ENCODE peak calls at places on chromosome 1, in nine cellular contexts. One of them, this sample, is unnamed.

GRCh38 chr1:40404670-40405462 is 31.3 kb downstream of the SMAP2 start:
- DNase-seq in effector memory CD4-positive, alpha-beta T cell: no peak
- DNase-seq in ovary: no peak
- DNase-seq in AG04450: no peak
- DNase-seq in aorta: no peak
- DNase-seq in CD4-positive, alpha-beta T cell: no peak
- DNase-seq in thyroid gland: no peak
- DNase-seq in brain microvascular endothelial cell: peak; percentile 31
- DNase-seq in mesendoderm: peak; percentile 56
- DNase-seq in this sample: no peak

GRCh38 chr1:87064309-87064708 is 149.9 kb downstream of the HS2ST1 start:
- DNase-seq in effector memory CD4-positive, alpha-beta T cell: no peak
- DNase-seq in ovary: no peak
- DNase-seq in AG04450: no peak
- DNase-seq in aorta: no peak
- DNase-seq in CD4-positive, alpha-beta T cell: no peak
- DNase-seq in thyroid gland: no peak
- DNase-seq in brain microvascular endothelial cell: no peak
- DNase-seq in mesendoderm: no peak
- DNase-seq in this sample: no peak

GRCh38 chr1:20405893-20406604 is 80.0 kb downstream of the CAMK2N1 start:
- DNase-seq in effector memory CD4-positive, alpha-beta T cell: no peak
- DNase-seq in ovary: no peak
- DNase-seq in AG04450: no peak
- DNase-seq in aorta: no peak
- DNase-seq in CD4-positive, alpha-beta T cell: no peak
- DNase-seq in thyroid gland: no peak
- DNase-seq in brain microvascular endothelial cell: peak; percentile 27
- DNase-seq in mesendoderm: no peak
- DNase-seq in this sample: no peak

GRCh38 chr1:38805036-38805435 is 54.5 kb downstream of the RRAGC start:
- DNase-seq in effector memory CD4-positive, alpha-beta T cell: no peak
- DNase-seq in ovary: no peak
- DNase-seq in AG04450: no peak
- DNase-seq in aorta: no peak
- DNase-seq in CD4-positive, alpha-beta T cell: no peak
- DNase-seq in thyroid gland: no peak
- DNase-seq in brain microvascular endothelial cell: no peak
- DNase-seq in mesendoderm: no peak
- DNase-seq in this sample: no peak

GRCh38 chr1:109485001-109485400 is 1.3 kb downstream of the ATXN7L2 start:
- DNase-seq in effector memory CD4-positive, alpha-beta T cell: no peak
- DNase-seq in ovary: no peak
- DNase-seq in AG04450: no peak
- DNase-seq in aorta: peak; percentile 7
- DNase-seq in CD4-positive, alpha-beta T cell: no peak
- DNase-seq in thyroid gland: no peak
- DNase-seq in brain microvascular endothelial cell: no peak
- DNase-seq in mesendoderm: peak; percentile 48
- DNase-seq in this sample: no peak

GRCh38 chr1:206526064-206526911 is 19.0 kb downstream of the RASSF5 start:
- DNase-seq in effector memory CD4-positive, alpha-beta T cell: no peak
- DNase-seq in ovary: no peak
- DNase-seq in AG04450: no peak
- DNase-seq in aorta: no peak
- DNase-seq in CD4-positive, alpha-beta T cell: no peak
- DNase-seq in thyroid gland: no peak
- DNase-seq in brain microvascular endothelial cell: no peak
- DNase-seq in mesendoderm: no peak
- DNase-seq in this sample: peak; percentile 71

GRCh38 chr1:47934243-47934805 is 62.9 kb downstream of the TRABD2B start:
- DNase-seq in effector memory CD4-positive, alpha-beta T cell: no peak
- DNase-seq in ovary: no peak
- DNase-seq in AG04450: no peak
- DNase-seq in aorta: peak; percentile 77
- DNase-seq in CD4-positive, alpha-beta T cell: no peak
- DNase-seq in thyroid gland: peak; percentile 27
- DNase-seq in brain microvascular endothelial cell: no peak
- DNase-seq in mesendoderm: peak; percentile 57
- DNase-seq in this sample: peak; percentile 45

GRCh38 chr1:63703661-63704060 is 70.2 kb upstream of the ROR1 start:
- DNase-seq in effector memory CD4-positive, alpha-beta T cell: no peak
- DNase-seq in ovary: no peak
- DNase-seq in AG04450: no peak
- DNase-seq in aorta: no peak
- DNase-seq in CD4-positive, alpha-beta T cell: no peak
- DNase-seq in thyroid gland: no peak
- DNase-seq in brain microvascular endothelial cell: no peak
- DNase-seq in mesendoderm: no peak
- DNase-seq in this sample: no peak

GRCh38 chr1:180309338-180309737 is 79.3 kb downstream of the LHX4 start:
- DNase-seq in effector memory CD4-positive, alpha-beta T cell: no peak
- DNase-seq in ovary: no peak
- DNase-seq in AG04450: no peak
- DNase-seq in aorta: no peak
- DNase-seq in CD4-positive, alpha-beta T cell: no peak
- DNase-seq in thyroid gland: no peak
- DNase-seq in brain microvascular endothelial cell: peak; percentile 42
- DNase-seq in mesendoderm: peak; percentile 38
- DNase-seq in this sample: no peak

GRCh38 chr1:37169241-37169640 is 134.9 kb upstream of the GRIK3 start:
- DNase-seq in effector memory CD4-positive, alpha-beta T cell: no peak
- DNase-seq in ovary: no peak
- DNase-seq in AG04450: no peak
- DNase-seq in aorta: no peak
- DNase-seq in CD4-positive, alpha-beta T cell: no peak
- DNase-seq in thyroid gland: no peak
- DNase-seq in brain microvascular endothelial cell: no peak
- DNase-seq in mesendoderm: no peak
- DNase-seq in this sample: no peak

GRCh38 chr1:37166005-37166404 is 131.7 kb upstream of the GRIK3 start:
- DNase-seq in effector memory CD4-positive, alpha-beta T cell: no peak
- DNase-seq in ovary: no peak
- DNase-seq in AG04450: no peak
- DNase-seq in aorta: no peak
- DNase-seq in CD4-positive, alpha-beta T cell: no peak
- DNase-seq in thyroid gland: no peak
- DNase-seq in brain microvascular endothelial cell: no peak
- DNase-seq in mesendoderm: no peak
- DNase-seq in this sample: no peak

GRCh38 chr1:37169743-37170275 is 135.5 kb upstream of the GRIK3 start:
- DNase-seq in effector memory CD4-positive, alpha-beta T cell: no peak
- DNase-seq in ovary: no peak
- DNase-seq in AG04450: no peak
- DNase-seq in aorta: no peak
- DNase-seq in CD4-positive, alpha-beta T cell: no peak
- DNase-seq in thyroid gland: no peak
- DNase-seq in brain microvascular endothelial cell: no peak
- DNase-seq in mesendoderm: no peak
- DNase-seq in this sample: no peak

GRCh38 chr1:37171651-37172050 is 137.3 kb upstream of the GRIK3 start:
- DNase-seq in effector memory CD4-positive, alpha-beta T cell: no peak
- DNase-seq in ovary: no peak
- DNase-seq in AG04450: no peak
- DNase-seq in aorta: no peak
- DNase-seq in CD4-positive, alpha-beta T cell: no peak
- DNase-seq in thyroid gland: no peak
- DNase-seq in brain microvascular endothelial cell: no peak
- DNase-seq in mesendoderm: no peak
- DNase-seq in this sample: no peak

GRCh38 chr1:37167479-37167878 is 133.2 kb upstream of the GRIK3 start:
- DNase-seq in effector memory CD4-positive, alpha-beta T cell: no peak
- DNase-seq in ovary: no peak
- DNase-seq in AG04450: no peak
- DNase-seq in aorta: no peak
- DNase-seq in CD4-positive, alpha-beta T cell: no peak
- DNase-seq in thyroid gland: no peak
- DNase-seq in brain microvascular endothelial cell: no peak
- DNase-seq in mesendoderm: no peak
- DNase-seq in this sample: no peak
- H3K27ac ChIP-seq in effector memory CD4-positive, alpha-beta T cell: no peak overlapping the region
- H3K27ac ChIP-seq in ovary: no peak overlapping the region
- H3K27ac ChIP-seq in AG04450: no peak overlapping the region
- H3K27ac ChIP-seq in aorta: no peak overlapping the region
- H3K27ac ChIP-seq in CD4-positive, alpha-beta T cell: no peak overlapping the region
- H3K27ac ChIP-seq in thyroid gland: no peak overlapping the region
- H3K27ac ChIP-seq in brain microvascular endothelial cell: no peak overlapping the region
- H3K27ac ChIP-seq in mesendoderm: no peak overlapping the region
- H3K27ac ChIP-seq in this sample: no peak overlapping the region

GRCh38 chr1:18119978-18120377 is 12.4 kb downstream of the IGSF21 start:
- DNase-seq in effector memory CD4-positive, alpha-beta T cell: no peak
- DNase-seq in ovary: no peak
- DNase-seq in AG04450: no peak
- DNase-seq in aorta: no peak
- DNase-seq in CD4-positive, alpha-beta T cell: no peak
- DNase-seq in thyroid gland: no peak
- DNase-seq in brain microvascular endothelial cell: no peak
- DNase-seq in mesendoderm: no peak
- DNase-seq in this sample: no peak

GRCh38 chr1:18118078-18118477 is 10.5 kb downstream of the IGSF21 start:
- DNase-seq in effector memory CD4-positive, alpha-beta T cell: no peak
- DNase-seq in ovary: no peak
- DNase-seq in AG04450: no peak
- DNase-seq in aorta: peak; percentile 72
- DNase-seq in CD4-positive, alpha-beta T cell: no peak
- DNase-seq in thyroid gland: no peak
- DNase-seq in brain microvascular endothelial cell: no peak
- DNase-seq in mesendoderm: no peak
- DNase-seq in this sample: no peak

GRCh38 chr1:18119289-18119688 is 11.7 kb downstream of the IGSF21 start:
- DNase-seq in effector memory CD4-positive, alpha-beta T cell: no peak
- DNase-seq in ovary: no peak
- DNase-seq in AG04450: no peak
- DNase-seq in aorta: no peak
- DNase-seq in CD4-positive, alpha-beta T cell: no peak
- DNase-seq in thyroid gland: no peak
- DNase-seq in brain microvascular endothelial cell: no peak
- DNase-seq in mesendoderm: no peak
- DNase-seq in this sample: no peak

GRCh38 chr1:18116777-18117176 is 9.2 kb downstream of the IGSF21 start:
- DNase-seq in effector memory CD4-positive, alpha-beta T cell: no peak
- DNase-seq in ovary: no peak
- DNase-seq in AG04450: no peak
- DNase-seq in aorta: no peak
- DNase-seq in CD4-positive, alpha-beta T cell: no peak
- DNase-seq in thyroid gland: no peak
- DNase-seq in brain microvascular endothelial cell: no peak
- DNase-seq in mesendoderm: no peak
- DNase-seq in this sample: no peak

DNA sequence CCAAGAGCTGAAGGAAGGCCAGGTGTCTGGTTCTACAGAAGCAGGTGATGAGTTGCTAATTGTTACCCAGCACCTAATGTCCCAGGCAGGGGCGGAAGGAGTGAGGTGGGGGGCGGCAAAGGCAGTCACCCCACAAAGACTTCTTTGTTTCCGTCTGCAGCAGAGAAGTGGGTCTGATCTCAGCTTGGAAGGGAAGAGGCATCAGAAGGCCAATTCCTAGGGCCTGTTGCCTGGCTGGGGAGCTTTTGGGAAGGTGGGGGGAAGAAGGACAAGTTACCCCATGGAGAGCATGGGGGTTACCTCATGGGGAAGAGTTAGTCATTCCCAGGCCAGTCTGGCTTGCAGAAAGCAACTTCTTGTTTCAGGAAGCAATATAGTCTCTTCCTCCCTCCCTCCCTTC is 10.9 kb downstream of the IGSF21 start:
- DNase-seq in effector memory CD4-positive, alpha-beta T cell: no peak
- DNase-seq in ovary: no peak
- DNase-seq in AG04450: no peak
- DNase-seq in aorta: no peak
- DNase-seq in CD4-positive, alpha-beta T cell: no peak
- DNase-seq in thyroid gland: no peak
- DNase-seq in brain microvascular endothelial cell: no peak
- DNase-seq in mesendoderm: no peak
- DNase-seq in this sample: no peak
- H3K27ac ChIP-seq in effector memory CD4-positive, alpha-beta T cell: no peak overlapping the region
- H3K27ac ChIP-seq in ovary: no peak overlapping the region
- H3K27ac ChIP-seq in AG04450: no peak overlapping the region
- H3K27ac ChIP-seq in aorta: no peak overlapping the region
- H3K27ac ChIP-seq in CD4-positive, alpha-beta T cell: no peak overlapping the region
- H3K27ac ChIP-seq in thyroid gland: no peak overlapping the region
- H3K27ac ChIP-seq in brain microvascular endothelial cell: no peak overlapping the region
- H3K27ac ChIP-seq in mesendoderm: no peak overlapping the region
- H3K27ac ChIP-seq in this sample: no peak overlapping the region

DNA sequence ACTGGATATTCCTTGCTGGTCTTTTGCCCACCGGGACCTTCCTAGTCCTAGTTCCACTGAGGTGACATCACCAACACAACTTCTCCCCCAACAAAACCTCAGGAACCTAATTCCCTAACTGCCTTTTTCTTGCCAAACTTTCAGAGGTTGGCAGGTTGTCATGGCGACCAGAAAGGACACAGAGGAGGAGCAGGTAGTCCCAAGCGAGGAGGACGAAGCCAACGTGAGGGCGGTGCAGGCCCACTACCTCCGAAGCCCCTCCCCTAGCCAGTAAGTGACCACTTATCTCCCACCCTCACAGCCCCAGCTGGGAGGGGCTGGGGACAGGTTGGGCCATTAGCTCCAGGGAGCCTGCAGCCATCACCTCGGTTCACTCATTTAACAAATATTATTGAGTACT is 815 bp downstream of the STYXL2 start:
- DNase-seq in effector memory CD4-positive, alpha-beta T cell: no peak
- DNase-seq in ovary: no peak
- DNase-seq in AG04450: no peak
- DNase-seq in aorta: no peak
- DNase-seq in CD4-positive, alpha-beta T cell: no peak
- DNase-seq in thyroid gland: no peak
- DNase-seq in brain microvascular endothelial cell: no peak
- DNase-seq in mesendoderm: peak; percentile 57
- DNase-seq in this sample: no peak
- H3K27ac ChIP-seq in effector memory CD4-positive, alpha-beta T cell: no peak overlapping the region
- H3K27ac ChIP-seq in ovary: no peak overlapping the region
- H3K27ac ChIP-seq in AG04450: no peak overlapping the region
- H3K27ac ChIP-seq in aorta: no peak overlapping the region
- H3K27ac ChIP-seq in CD4-positive, alpha-beta T cell: no peak overlapping the region
- H3K27ac ChIP-seq in thyroid gland: no peak overlapping the region
- H3K27ac ChIP-seq in brain microvascular endothelial cell: no peak overlapping the region
- H3K27ac ChIP-seq in mesendoderm: no peak overlapping the region
- H3K27ac ChIP-seq in this sample: no peak overlapping the region

DNA sequence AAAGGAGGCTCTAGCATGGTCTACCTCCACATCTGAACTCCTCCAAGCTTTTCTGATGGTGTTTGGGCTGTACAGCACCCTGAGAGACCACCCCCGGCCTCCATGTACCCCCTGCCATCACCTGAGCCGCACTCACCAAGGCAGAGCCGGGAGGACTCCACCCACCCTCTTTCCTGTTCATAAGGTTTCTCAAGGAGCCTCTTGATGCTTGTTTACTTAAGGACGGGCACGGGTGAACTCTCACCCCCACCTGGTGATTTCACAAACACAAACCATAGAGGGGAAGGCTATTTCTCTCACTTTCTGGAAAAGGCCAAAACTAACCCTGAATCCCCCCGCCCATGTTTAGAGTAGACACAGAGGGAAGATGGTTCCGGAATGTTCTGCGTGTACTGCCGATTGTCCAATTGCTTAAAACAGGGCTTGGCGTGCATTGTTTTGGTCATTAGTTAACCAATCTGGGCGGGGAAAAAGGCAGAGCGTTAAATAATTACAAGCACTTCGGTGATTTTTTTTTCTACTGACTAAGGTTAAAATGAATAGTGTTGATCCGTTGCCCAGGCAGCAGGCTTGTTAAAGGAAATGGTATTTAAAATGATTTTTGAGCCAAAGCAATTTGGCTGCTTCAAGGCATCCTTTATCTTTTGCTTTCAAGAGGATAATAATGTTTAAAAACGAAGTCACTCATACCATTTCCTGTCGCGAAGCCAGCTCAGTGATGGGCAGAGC is 279.8 kb upstream of the VAMP3 start:
- DNase-seq in effector memory CD4-positive, alpha-beta T cell: no peak
- DNase-seq in ovary: peak; percentile 57
- DNase-seq in AG04450: no peak
- DNase-seq in aorta: no peak
- DNase-seq in CD4-positive, alpha-beta T cell: no peak
- DNase-seq in thyroid gland: peak; percentile 81
- DNase-seq in brain microvascular endothelial cell: no peak
- DNase-seq in mesendoderm: no peak
- DNase-seq in this sample: no peak
- H3K27ac ChIP-seq in effector memory CD4-positive, alpha-beta T cell: no peak overlapping the region
- H3K27ac ChIP-seq in ovary: peak overlapping the region; percentile 22
- H3K27ac ChIP-seq in AG04450: no peak overlapping the region
- H3K27ac ChIP-seq in aorta: no peak overlapping the region
- H3K27ac ChIP-seq in CD4-positive, alpha-beta T cell: no peak overlapping the region
- H3K27ac ChIP-seq in thyroid gland: peak overlapping the region; percentile 44
- H3K27ac ChIP-seq in brain microvascular endothelial cell: no peak overlapping the region
- H3K27ac ChIP-seq in mesendoderm: no peak overlapping the region
- H3K27ac ChIP-seq in this sample: no peak overlapping the region

This sample was measured in stomach.